ENCODE peak calls at places on chromosomes 12 and 14, in eight cellular contexts. One of them, this sample, is unnamed.

GRCh38 chr12:80044694-80045046 is 54.7 kb upstream of the OTOGL start:
- DNase-seq in stomach: no peak
- DNase-seq in cardiac fibroblast: peak
- DNase-seq in Panc1: no peak
- DNase-seq in mucosa of descending colon: no peak
- DNase-seq in astrocyte of the cerebellum: peak
- DNase-seq in cardiac muscle cell: no peak
- DNase-seq in neuronal stem cell: no peak
- DNase-seq in this sample: peak

GRCh38 chr12:21819236-21819635 is 44.7 kb upstream of the KCNJ8 start:
- DNase-seq in cardiac muscle cell: no peak
- DNase-seq in Panc1: no peak
- DNase-seq in mucosa of descending colon: no peak
- DNase-seq in stomach: no peak
- DNase-seq in astrocyte of the cerebellum: no peak
- DNase-seq in cardiac fibroblast: no peak
- DNase-seq in neuronal stem cell: no peak
- DNase-seq in this sample: peak

GRCh38 chr12:21509768-21510167 is 8.2 kb downstream of the GOLT1B start:
- DNase-seq in stomach: no peak
- DNase-seq in neuronal stem cell: no peak
- DNase-seq in astrocyte of the cerebellum: no peak
- DNase-seq in Panc1: no peak
- DNase-seq in mucosa of descending colon: no peak
- DNase-seq in cardiac muscle cell: no peak
- DNase-seq in cardiac fibroblast: no peak
- DNase-seq in this sample: no peak

GRCh38 chr14:102525213-102526143 is 15.9 kb upstream of the ANKRD9 start:
- DNase-seq in cardiac fibroblast: peak
- DNase-seq in cardiac muscle cell: no peak
- DNase-seq in astrocyte of the cerebellum: peak
- DNase-seq in mucosa of descending colon: peak
- DNase-seq in Panc1: no peak
- DNase-seq in stomach: no peak
- DNase-seq in neuronal stem cell: no peak
- DNase-seq in this sample: peak

GRCh38 chr12:21992823-21993222 is 51.6 kb upstream of the ABCC9 start:
- DNase-seq in cardiac muscle cell: no peak
- DNase-seq in mucosa of descending colon: no peak
- DNase-seq in stomach: no peak
- DNase-seq in Panc1: no peak
- DNase-seq in cardiac fibroblast: peak
- DNase-seq in astrocyte of the cerebellum: no peak
- DNase-seq in neuronal stem cell: no peak
- DNase-seq in this sample: no peak

GRCh38 chr12:108696996-108697290 is 34.4 kb downstream of the CORO1C start:
- DNase-seq in astrocyte of the cerebellum: no peak
- DNase-seq in cardiac fibroblast: no peak
- DNase-seq in stomach: no peak
- DNase-seq in neuronal stem cell: no peak
- DNase-seq in cardiac muscle cell: no peak
- DNase-seq in Panc1: no peak
- DNase-seq in mucosa of descending colon: no peak
- DNase-seq in this sample: no peak

GRCh38 chr14:86654558-86655184 is 1124.7 kb downstream of the FLRT2 start:
- DNase-seq in stomach: peak
- DNase-seq in mucosa of descending colon: no peak
- DNase-seq in cardiac muscle cell: peak
- DNase-seq in neuronal stem cell: peak
- DNase-seq in Panc1: peak
- DNase-seq in cardiac fibroblast: peak
- DNase-seq in astrocyte of the cerebellum: peak
- DNase-seq in this sample: peak

GRCh38 chr12:132603240-132604107 is 6.9 kb downstream of the LRCOL1 start:
- DNase-seq in astrocyte of the cerebellum: no peak
- DNase-seq in stomach: no peak
- DNase-seq in neuronal stem cell: no peak
- DNase-seq in cardiac fibroblast: no peak
- DNase-seq in mucosa of descending colon: peak
- DNase-seq in cardiac muscle cell: no peak
- DNase-seq in Panc1: no peak
- DNase-seq in this sample: no peak

GRCh38 chr14:104800600-104801283 is at the start of gene ZBTB42:
- DNase-seq in cardiac muscle cell: peak
- DNase-seq in neuronal stem cell: no peak
- DNase-seq in cardiac fibroblast: peak
- DNase-seq in astrocyte of the cerebellum: no peak
- DNase-seq in Panc1: no peak
- DNase-seq in stomach: peak
- DNase-seq in mucosa of descending colon: peak
- DNase-seq in this sample: peak

GRCh38 chr12:64682572-64683277 is 72.4 kb downstream of the RASSF3 start:
- DNase-seq in Panc1: no peak
- DNase-seq in astrocyte of the cerebellum: peak
- DNase-seq in cardiac muscle cell: peak
- DNase-seq in cardiac fibroblast: peak
- DNase-seq in neuronal stem cell: peak
- DNase-seq in mucosa of descending colon: no peak
- DNase-seq in stomach: no peak
- DNase-seq in this sample: peak

GRCh38 chr12:96743606-96744005 is 163.5 kb upstream of the NEDD1 start:
- DNase-seq in astrocyte of the cerebellum: peak
- DNase-seq in stomach: no peak
- DNase-seq in cardiac muscle cell: no peak
- DNase-seq in neuronal stem cell: no peak
- DNase-seq in Panc1: no peak
- DNase-seq in cardiac fibroblast: peak
- DNase-seq in mucosa of descending colon: no peak
- DNase-seq in this sample: peak

GRCh38 chr14:64729386-64730060 is 25.3 kb downstream of the PLEKHG3 start:
- DNase-seq in neuronal stem cell: no peak
- DNase-seq in stomach: no peak
- DNase-seq in cardiac fibroblast: no peak
- DNase-seq in Panc1: no peak
- DNase-seq in astrocyte of the cerebellum: no peak
- DNase-seq in cardiac muscle cell: no peak
- DNase-seq in mucosa of descending colon: peak
- DNase-seq in this sample: no peak

GRCh38 chr14:24070285-24071143 is 848 bp upstream of the CPNE6 start:
- DNase-seq in cardiac fibroblast: no peak
- DNase-seq in astrocyte of the cerebellum: no peak
- DNase-seq in cardiac muscle cell: no peak
- DNase-seq in stomach: no peak
- DNase-seq in Panc1: no peak
- DNase-seq in mucosa of descending colon: no peak
- DNase-seq in neuronal stem cell: no peak
- DNase-seq in this sample: no peak

GRCh38 chr12:115177899-115178298 is 493.9 kb upstream of the TBX3 start:
- DNase-seq in stomach: no peak
- DNase-seq in astrocyte of the cerebellum: no peak
- DNase-seq in mucosa of descending colon: no peak
- DNase-seq in cardiac muscle cell: no peak
- DNase-seq in neuronal stem cell: no peak
- DNase-seq in cardiac fibroblast: no peak
- DNase-seq in Panc1: no peak
- DNase-seq in this sample: no peak
- H3K4me3 ChIP-seq in stomach: no peak
- H3K4me3 ChIP-seq in astrocyte of the cerebellum: no peak
- H3K4me3 ChIP-seq in mucosa of descending colon: no peak
- H3K4me3 ChIP-seq in cardiac muscle cell: no peak
- H3K4me3 ChIP-seq in neuronal stem cell: no peak
- H3K4me3 ChIP-seq in cardiac fibroblast: no peak
- H3K4me3 ChIP-seq in Panc1: no peak
- H3K4me3 ChIP-seq in this sample: no peak

GRCh38 chr12:47577213-47577612 is 128.6 kb downstream of the RPAP3 start:
- DNase-seq in cardiac muscle cell: no peak
- DNase-seq in astrocyte of the cerebellum: no peak
- DNase-seq in mucosa of descending colon: no peak
- DNase-seq in neuronal stem cell: no peak
- DNase-seq in cardiac fibroblast: no peak
- DNase-seq in stomach: no peak
- DNase-seq in Panc1: no peak
- DNase-seq in this sample: no peak
- H3K4me3 ChIP-seq in cardiac muscle cell: no peak
- H3K4me3 ChIP-seq in astrocyte of the cerebellum: no peak
- H3K4me3 ChIP-seq in mucosa of descending colon: no peak
- H3K4me3 ChIP-seq in neuronal stem cell: no peak
- H3K4me3 ChIP-seq in cardiac fibroblast: no peak
- H3K4me3 ChIP-seq in stomach: no peak
- H3K4me3 ChIP-seq in Panc1: no peak
- H3K4me3 ChIP-seq in this sample: no peak

GRCh38 chr14:22520786-22521185 is 68.2 kb downstream of the DAD1 start:
- DNase-seq in stomach: no peak
- DNase-seq in mucosa of descending colon: no peak
- DNase-seq in cardiac muscle cell: no peak
- DNase-seq in neuronal stem cell: no peak
- DNase-seq in Panc1: no peak
- DNase-seq in cardiac fibroblast: no peak
- DNase-seq in astrocyte of the cerebellum: no peak
- DNase-seq in this sample: no peak
- H3K4me3 ChIP-seq in stomach: no peak
- H3K4me3 ChIP-seq in mucosa of descending colon: no peak
- H3K4me3 ChIP-seq in cardiac muscle cell: no peak
- H3K4me3 ChIP-seq in neuronal stem cell: no peak
- H3K4me3 ChIP-seq in Panc1: no peak
- H3K4me3 ChIP-seq in cardiac fibroblast: peak
- H3K4me3 ChIP-seq in astrocyte of the cerebellum: peak
- H3K4me3 ChIP-seq in this sample: no peak

GRCh38 chr14:77319416-77319815 is 1.3 kb downstream of the POMT2 start:
- DNase-seq in Panc1: no peak
- DNase-seq in cardiac fibroblast: no peak
- DNase-seq in neuronal stem cell: no peak
- DNase-seq in mucosa of descending colon: no peak
- DNase-seq in stomach: no peak
- DNase-seq in cardiac muscle cell: no peak
- DNase-seq in astrocyte of the cerebellum: no peak
- DNase-seq in this sample: no peak
- H3K4me3 ChIP-seq in Panc1: peak
- H3K4me3 ChIP-seq in cardiac fibroblast: peak
- H3K4me3 ChIP-seq in neuronal stem cell: peak
- H3K4me3 ChIP-seq in mucosa of descending colon: no peak
- H3K4me3 ChIP-seq in stomach: no peak
- H3K4me3 ChIP-seq in cardiac muscle cell: no peak
- H3K4me3 ChIP-seq in astrocyte of the cerebellum: peak
- H3K4me3 ChIP-seq in this sample: no peak

GRCh38 chr14:99196310-99196650 is 75.7 kb downstream of the BCL11B start:
- DNase-seq in stomach: no peak
- DNase-seq in Panc1: no peak
- DNase-seq in neuronal stem cell: no peak
- DNase-seq in mucosa of descending colon: no peak
- DNase-seq in cardiac fibroblast: no peak
- DNase-seq in astrocyte of the cerebellum: no peak
- DNase-seq in cardiac muscle cell: no peak
- DNase-seq in this sample: no peak
- H3K4me3 ChIP-seq in stomach: no peak
- H3K4me3 ChIP-seq in Panc1: no peak
- H3K4me3 ChIP-seq in neuronal stem cell: no peak
- H3K4me3 ChIP-seq in mucosa of descending colon: no peak
- H3K4me3 ChIP-seq in cardiac fibroblast: no peak
- H3K4me3 ChIP-seq in astrocyte of the cerebellum: no peak
- H3K4me3 ChIP-seq in cardiac muscle cell: no peak
- H3K4me3 ChIP-seq in this sample: no peak

DNA sequence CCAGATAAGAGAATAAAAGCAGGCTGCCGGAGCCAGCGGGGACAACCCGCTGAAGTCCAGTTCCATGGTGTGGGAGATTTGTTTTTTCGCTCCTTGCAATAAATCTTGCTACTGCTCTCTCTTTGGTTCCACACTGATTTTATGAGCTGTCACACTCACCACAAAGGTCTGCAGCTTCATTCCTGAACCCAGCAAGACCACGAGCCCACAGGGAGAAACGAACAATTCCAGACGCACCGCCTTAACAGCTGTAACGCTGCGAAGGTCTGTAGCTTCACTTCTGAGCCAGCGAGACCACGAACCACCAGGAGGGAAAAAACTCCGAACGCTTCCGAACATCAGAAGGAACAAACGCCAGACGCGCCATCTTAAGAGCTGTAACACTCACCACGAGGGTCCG is 2.8 kb upstream of the CNIH1 start:
- DNase-seq in neuronal stem cell: no peak
- DNase-seq in astrocyte of the cerebellum: peak
- DNase-seq in cardiac muscle cell: no peak
- DNase-seq in Panc1: no peak
- DNase-seq in stomach: no peak
- DNase-seq in cardiac fibroblast: no peak
- DNase-seq in mucosa of descending colon: no peak
- DNase-seq in this sample: no peak
- H3K4me3 ChIP-seq in neuronal stem cell: no peak
- H3K4me3 ChIP-seq in astrocyte of the cerebellum: no peak
- H3K4me3 ChIP-seq in cardiac muscle cell: no peak
- H3K4me3 ChIP-seq in Panc1: no peak
- H3K4me3 ChIP-seq in stomach: no peak
- H3K4me3 ChIP-seq in cardiac fibroblast: no peak
- H3K4me3 ChIP-seq in mucosa of descending colon: no peak
- H3K4me3 ChIP-seq in this sample: no peak

DNA sequence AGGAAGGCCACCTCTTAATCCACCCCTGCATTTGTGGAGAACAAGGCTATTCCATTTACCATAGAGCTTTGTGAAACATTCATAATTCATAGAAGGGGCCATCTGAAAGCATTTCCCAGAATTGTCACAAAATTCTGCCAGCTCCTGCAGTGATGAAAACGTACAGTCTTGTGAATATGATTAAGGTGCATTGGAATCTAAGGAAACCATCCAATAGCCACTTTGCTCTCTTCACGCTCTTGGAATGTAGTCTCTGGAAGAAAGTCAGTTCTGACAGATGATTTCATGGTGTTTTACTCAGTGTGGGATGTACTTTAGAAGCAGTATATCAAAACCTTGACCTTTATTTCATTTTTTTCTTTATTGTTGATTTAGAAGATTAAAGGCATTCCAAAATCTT is 390.4 kb downstream of the LRIG3 start:
- DNase-seq in stomach: no peak
- DNase-seq in astrocyte of the cerebellum: peak
- DNase-seq in cardiac muscle cell: no peak
- DNase-seq in Panc1: no peak
- DNase-seq in cardiac fibroblast: peak
- DNase-seq in mucosa of descending colon: no peak
- DNase-seq in neuronal stem cell: no peak
- DNase-seq in this sample: peak
- H3K4me3 ChIP-seq in stomach: no peak
- H3K4me3 ChIP-seq in astrocyte of the cerebellum: no peak
- H3K4me3 ChIP-seq in cardiac muscle cell: no peak
- H3K4me3 ChIP-seq in Panc1: no peak
- H3K4me3 ChIP-seq in cardiac fibroblast: no peak
- H3K4me3 ChIP-seq in mucosa of descending colon: no peak
- H3K4me3 ChIP-seq in neuronal stem cell: no peak
- H3K4me3 ChIP-seq in this sample: peak

This sample was measured in fibroblast of the aortic adventitia.